ENCODE peak calls at places on chromosomes 2 and 18, in four cellular contexts. H is right cardiac atrium, Z is uterus, O is Caco-2. C is an unnamed sample.
A peak's percentile ranks its signal among the peaks of the same experiment; 100 is the strongest.

GRCh38 chr18:23053756-23054457 is 81.4 kb upstream of the CABLES1 start:
- DNase-seq in H (no peak), Z (no peak), O (peak; percentile 46), C (peak; percentile 31)

GRCh38 chr2:79982445-79982844 is 322.1 kb downstream of the LRRTM1 start:
- DNase-seq in H (no peak), Z (no peak), O (peak; percentile 45), C (peak; percentile 11)

GRCh38 chr2:20415511-20415918 is 31.4 kb upstream of the RHOB start:
- DNase-seq in H (no peak), Z (peak; percentile 7), O (no peak), C (no peak)

GRCh38 chr2:97849881-97850540 is 136.6 kb downstream of the ZAP70 start:
- DNase-seq in H (no peak), Z (no peak), O (no peak), C (no peak)

GRCh38 chr18:63881851-63882250 is 5.7 kb upstream of the SERPINB2 start:
- DNase-seq in H (no peak), Z (no peak), O (no peak), C (peak; percentile 56)

GRCh38 chr18:23066060-23066459 is 69.2 kb upstream of the CABLES1 start:
- DNase-seq in H (no peak), Z (no peak), O (no peak), C (no peak)

GRCh38 chr18:39863916-39864315 is 2091.1 kb upstream of the PIK3C3 start:
- DNase-seq in H (no peak), Z (no peak), O (no peak), C (no peak)

GRCh38 chr2:10919776-10920606 is 8.3 kb downstream of the KCNF1 start:
- DNase-seq in H (no peak), Z (no peak), O (peak; percentile 10), C (no peak)

GRCh38 chr2:28334527-28334891 is 58.1 kb upstream of the FOSL2 start:
- DNase-seq in H (no peak), Z (no peak), O (no peak), C (no peak)

GRCh38 chr2:75595541-75596395 is 35.0 kb upstream of the EVA1A start:
- DNase-seq in H (no peak), Z (no peak), O (no peak), C (no peak)

GRCh38 chr2:11213975-11214374 is 58.7 kb downstream of the SLC66A3 start:
- DNase-seq in H (no peak), Z (no peak), O (no peak), C (no peak)

GRCh38 chr2:135202751-135203150 is 150.7 kb downstream of the RAB3GAP1 start:
- DNase-seq in H (no peak), Z (no peak), O (no peak), C (no peak)

GRCh38 chr2:289362-290089 is 1.6 kb upstream of the ALKAL2 start:
- DNase-seq in H (peak; percentile 15), Z (peak; percentile 46), O (no peak), C (peak; percentile 25)

GRCh38 chr18:48825101-48825745 is 125.5 kb downstream of the SMAD7 start:
- DNase-seq in H (peak; percentile 55), Z (peak; percentile 13), O (no peak), C (peak; percentile 28)

GRCh38 chr2:209473930-209474419 is 50.1 kb downstream of the MAP2 start:
- DNase-seq in H (no peak), Z (no peak), O (no peak), C (peak; percentile 98)

GRCh38 chr18:34600118-34600517 is 110.0 kb upstream of the DTNA start:
- DNase-seq in H (no peak), Z (no peak), O (no peak), C (peak; percentile 4)

GRCh38 chr2:2332381-2332780 is 1.3 kb upstream of the MYT1L start:
- DNase-seq in H (no peak), Z (no peak), O (no peak), C (no peak)

GRCh38 chr18:36638224-36638623 is 190.6 kb downstream of the TPGS2 start:
- DNase-seq in H (no peak), Z (no peak), O (no peak), C (no peak)

GRCh38 chr2:127356531-127356930 is 31.2 kb downstream of the MAP3K2 start:
- DNase-seq in H (no peak), Z (no peak), O (no peak), C (no peak)

GRCh38 chr2:234133004-234133403 is 82.5 kb downstream of the SPP2 start:
- DNase-seq in H (no peak), Z (no peak), O (no peak), C (no peak)

GRCh38 chr2:11169333-11169732 is 14.1 kb downstream of the SLC66A3 start:
- DNase-seq in H (no peak), Z (no peak), O (no peak), C (no peak)

GRCh38 chr2:85353876-85354285 is 447 bp downstream of the RETSAT start:
- DNase-seq in H (peak; percentile 69), Z (peak; percentile 46), O (no peak), C (peak; percentile 37)

GRCh38 chr2:240877460-240878340 is 9.1 kb downstream of the AGXT start:
- DNase-seq in H (no peak), Z (no peak), O (peak; percentile 14), C (no peak)

GRCh38 chr2:97728091-97728596 is 14.8 kb downstream of the ZAP70 start:
- DNase-seq in H (peak; percentile 70), Z (no peak), O (peak; percentile 33), C (peak; percentile 35)

GRCh38 chr2:25964891-25965290 is 17.4 kb downstream of the KIF3C start:
- DNase-seq in H (no peak), Z (no peak), O (no peak), C (no peak)

GRCh38 chr18:21321711-21322110 is 79.7 kb downstream of the GREB1L start:
- DNase-seq in H (no peak), Z (no peak), O (no peak), C (no peak)

GRCh38 chr2:9373047-9373446 is 50.3 kb downstream of the ITGB1BP1 start:
- DNase-seq in H (no peak), Z (no peak), O (no peak), C (no peak)

GRCh38 chr2:60447943-60448342 is 105.5 kb downstream of the BCL11A start:
- DNase-seq in H (no peak), Z (no peak), O (no peak), C (no peak)

GRCh38 chr2:39380525-39381150 is 56.4 kb downstream of the MAP4K3 start:
- DNase-seq in H (no peak), Z (no peak), O (no peak), C (peak; percentile 23)

GRCh38 chr2:10330700-10331032 is 28.0 kb downstream of the HPCAL1 start:
- DNase-seq in H (no peak), Z (no peak), O (no peak), C (no peak)

GRCh38 chr2:121387591-121388325 is 102.8 kb upstream of the TFCP2L1 start:
- DNase-seq in H (no peak), Z (no peak), O (no peak), C (no peak)

GRCh38 chr2:71742953-71743601 is 289.7 kb downstream of the DYSF start:
- DNase-seq in H (peak; percentile 87), Z (peak; percentile 64), O (no peak), C (peak; percentile 94)

GRCh38 chr18:45110577-45111506 is 430.2 kb downstream of the SETBP1 start:
- DNase-seq in H (peak; percentile 52), Z (peak; percentile 71), O (no peak), C (peak; percentile 20)

GRCh38 chr2:202317080-202317859 is 51.7 kb downstream of the NOP58 start:
- DNase-seq in H (peak; percentile 57), Z (peak; percentile 67), O (no peak), C (no peak)

DNA sequence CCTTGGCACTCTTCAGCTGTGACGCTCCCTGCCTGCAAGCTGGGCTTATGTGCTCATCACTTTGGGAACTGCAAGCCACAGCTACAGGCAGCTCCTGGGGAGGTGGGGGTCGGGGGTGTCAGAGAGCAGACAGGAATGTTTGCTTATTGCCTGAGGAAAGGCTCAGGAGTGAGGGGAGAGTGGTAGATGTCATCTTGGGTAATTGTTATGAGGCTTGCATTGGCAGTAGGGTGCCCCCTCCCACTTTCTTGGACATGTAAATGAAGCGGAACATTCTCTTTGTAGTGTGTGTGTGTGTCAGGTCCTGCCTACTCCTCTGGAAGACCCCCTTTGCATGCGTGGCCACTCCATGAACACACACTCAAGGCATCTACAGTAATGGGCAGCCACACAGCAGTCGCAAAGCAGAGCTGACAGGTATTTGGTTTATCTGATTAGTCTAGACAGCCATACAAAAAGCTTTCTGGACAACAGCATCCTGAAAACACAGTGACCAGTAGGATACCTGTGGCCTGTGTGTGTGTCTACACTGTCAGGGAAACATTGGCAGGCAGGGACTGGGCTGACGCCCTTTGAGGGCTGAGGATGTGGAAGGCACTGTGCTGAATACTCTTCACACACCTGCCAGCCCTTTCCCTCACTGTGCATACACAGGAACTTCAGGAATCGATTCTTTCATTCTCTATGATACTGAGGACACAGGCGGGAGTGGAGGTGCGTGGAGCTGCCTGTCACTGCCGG is 17.1 kb upstream of the MC2R start:
- DNase-seq in H (no peak), Z (no peak), O (no peak), C (no peak)
- H3K9me3 ChIP-seq in H (no peaks in the 10 kb centered on the region), Z (peaks cover 5% of the 10 kb centered on the region), O (peaks cover 8% of the 10 kb centered on the region), C (no peaks in the 10 kb centered on the region)

GRCh38 chr2:242027676-242028450 is 158.3 kb downstream of the RTP5 start:
- DNase-seq in H (no peak), Z (peak; percentile 2), O (no peak), C (no peak)

GRCh38 chr2:242030858-242031257 is 161.3 kb downstream of the RTP5 start:
- DNase-seq in H (no peak), Z (no peak), O (no peak), C (no peak)

GRCh38 chr2:242029422-242030225 is 160.1 kb downstream of the RTP5 start:
- DNase-seq in H (no peak), Z (no peak), O (no peak), C (no peak)

GRCh38 chr2:242031481-242032019 is 162.0 kb downstream of the RTP5 start:
- DNase-seq in H (no peak), Z (peak; percentile 4), O (no peak), C (no peak)

GRCh38 chr2:242030226-242030575 is 160.7 kb downstream of the RTP5 start:
- DNase-seq in H (no peak), Z (no peak), O (no peak), C (no peak)
- H3K9me3 ChIP-seq in H (no peaks in the 10 kb centered on the region), Z (no peaks in the 10 kb centered on the region), O (no peaks in the 10 kb centered on the region), C (no peaks in the 10 kb centered on the region)

DNA sequence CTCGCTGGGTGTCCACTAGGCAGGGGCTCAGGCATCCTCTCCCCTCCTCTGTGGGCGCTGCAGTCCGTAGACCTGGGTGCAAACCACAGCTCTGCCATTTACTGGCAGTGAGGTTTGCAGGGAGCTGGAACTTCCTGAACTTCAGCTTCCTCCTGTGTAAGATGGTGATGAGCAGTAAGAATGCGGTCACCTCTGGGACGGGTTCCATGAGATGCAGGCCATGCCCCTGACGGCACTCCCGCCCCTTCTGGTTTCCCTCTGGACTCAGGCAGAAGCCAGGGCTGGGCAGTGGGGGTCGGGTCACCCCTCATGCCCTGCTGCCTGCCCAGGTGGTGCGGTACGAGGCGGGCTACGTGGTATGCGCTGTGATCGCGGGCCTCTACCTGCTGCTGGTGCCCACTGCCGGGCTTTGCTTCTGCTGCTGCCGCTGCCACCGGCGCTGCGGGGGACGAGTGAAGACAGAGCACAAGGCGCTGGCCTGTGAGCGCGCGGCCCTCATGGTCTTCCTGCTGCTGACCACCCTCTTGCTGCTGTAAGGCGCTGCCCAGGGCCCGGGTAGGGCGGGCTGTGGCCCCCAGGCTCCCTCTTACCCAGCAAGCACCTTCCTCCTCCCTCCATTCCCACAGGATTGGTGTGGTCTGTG is 1.5 kb downstream of the PROM2 start:
- DNase-seq in H (no peak), Z (no peak), O (peak; percentile 30), C (peak; percentile 17)
- H3K9me3 ChIP-seq in H (no peaks in the 10 kb centered on the region), Z (no peaks in the 10 kb centered on the region), O (no peaks in the 10 kb centered on the region), C (no peaks in the 10 kb centered on the region)

GRCh38 chr2:239581352-239581901 is 180.6 kb upstream of the HDAC4 start:
- DNase-seq in H (no peak), Z (no peak), O (no peak), C (no peak)
- H3K9me3 ChIP-seq in H (no peaks in the 10 kb centered on the region), Z (no peaks in the 10 kb centered on the region), O (no peaks in the 10 kb centered on the region), C (peaks cover 2% of the 10 kb centered on the region)

GRCh38 chr2:67041051-67041450 is 356.1 kb upstream of the ETAA1 start:
- DNase-seq in H (no peak), Z (no peak), O (no peak), C (no peak)
- H3K9me3 ChIP-seq in H (no peaks in the 10 kb centered on the region), Z (no peaks in the 10 kb centered on the region), O (no peaks in the 10 kb centered on the region), C (no peaks in the 10 kb centered on the region)

C was measured in cardiac muscle cell.